ENCODE peak calls at places on chromosomes 4 and X, in nine cellular contexts. M is effector memory CD4-positive, alpha-beta T cell; X is cardiac fibroblast; F is kidney tubule cell; B is left ventricle myocardium superior; S is Kasumi-1; D is stimulated activated CD4-positive, alpha-beta T cell treated with anti-CD3 and anti-CD28 coated beads, Interleukin-12 subunit alpha, Interleukin-12 subunit beta, amount 100 ng/mL, for 24 hours; E is T-helper 2 cell treated with Interferon-gamma antibody and Interleukin-4, amounts not matched to agents 5 μg/mL and 100 μg/mL, for 36 hours; A is BE2C. O is an unnamed sample.

GRCh38 chr4:38943355-38943754 is 75.7 kb downstream of the FAM114A1 start:
- DNase-seq in E (no peak), B (peak; percentile 71), S (no peak), D (no peak), A (peak; percentile 76), F (no peak), X (peak; percentile 64), M (no peak), O (no peak)

GRCh38 chr4:122796801-122797404 is 29.7 kb upstream of the FGF2 start:
- DNase-seq in F (no peak), D (no peak), B (no peak), M (no peak), E (no peak), A (no peak), S (no peak), X (no peak), O (no peak)

GRCh38 chrX:10900585-10901289 is 210.4 kb upstream of the HCCS start:
- DNase-seq in A (no peak), S (no peak), M (no peak), E (no peak), D (no peak), B (no peak), F (peak; percentile 78), X (peak; percentile 46), O (no peak)

GRCh38 chrX:54708404-54708803 is 89.7 kb downstream of the ITIH6 start:
- DNase-seq in S (no peak), A (no peak), X (no peak), F (no peak), B (no peak), M (no peak), D (no peak), E (no peak), O (no peak)

GRCh38 chrX:3250946-3251345 is 95.5 kb downstream of the MXRA5 start:
- DNase-seq in X (peak; percentile 54), D (no peak), S (no peak), E (no peak), F (no peak), M (no peak), B (no peak), A (no peak), O (no peak)

GRCh38 chrX:153794897-153795816 is 689 bp downstream of the SSR4 start:
- DNase-seq in X (peak; percentile 10), E (no peak), M (no peak), S (no peak), D (no peak), A (no peak), F (peak; percentile 2), B (no peak), O (no peak)

GRCh38 chr4:118772149-118773081 is 63.5 kb downstream of the SEC24D start:
- DNase-seq in A (peak; percentile 30), F (peak; percentile 56), M (no peak), B (no peak), E (no peak), S (peak; percentile 74), X (peak; percentile 83), D (no peak), O (no peak)

GRCh38 chrX:99722094-99722493 is 688.0 kb downstream of the PCDH19 start:
- DNase-seq in X (no peak), S (no peak), F (no peak), E (no peak), B (no peak), M (no peak), D (no peak), A (no peak), O (no peak)

GRCh38 chr4:8303081-8303480 is 33.5 kb downstream of the HTRA3 start:
- DNase-seq in B (no peak), A (peak; percentile 2), M (no peak), X (no peak), D (no peak), E (no peak), F (no peak), S (no peak), O (no peak)

GRCh38 chrX:54030329-54030728 is 13.9 kb downstream of the PHF8 start:
- DNase-seq in A (no peak), B (no peak), M (no peak), X (no peak), D (no peak), S (no peak), E (no peak), F (no peak), O (no peak)

GRCh38 chr4:156672492-156672891 is 299.1 kb downstream of the PDGFC start:
- DNase-seq in D (no peak), M (no peak), E (no peak), F (no peak), S (no peak), A (no peak), B (no peak), X (peak; percentile 23), O (no peak)

GRCh38 chrX:81301877-81302276 is 100.0 kb downstream of the SH3BGRL start:
- DNase-seq in X (no peak), B (no peak), E (no peak), A (no peak), M (no peak), D (no peak), F (peak; percentile 13), S (no peak), O (no peak)

GRCh38 chrX:103310592-103311400 is at the start of gene BEX2:
- DNase-seq in M (peak; percentile 76), S (no peak), F (peak; percentile 72), A (peak; percentile 80), D (peak; percentile 74), E (peak; percentile 67), B (peak; percentile 41), X (peak; percentile 5), O (peak; percentile 58)

GRCh38 chrX:25015486-25016360 is at the start of gene ARX:
- DNase-seq in M (no peak), S (no peak), X (peak; percentile 47), F (peak; percentile 67), B (peak; percentile 60), D (no peak), A (peak; percentile 50), E (peak; percentile 15), O (peak; percentile 79)

GRCh38 chr4:186617921-186618320 is 62.6 kb upstream of the MTNR1A start:
- DNase-seq in A (no peak), X (no peak), E (no peak), D (no peak), F (no peak), B (no peak), S (no peak), M (no peak), O (no peak)

GRCh38 chr4:168509786-168510185 is 12.9 kb downstream of the PALLD start:
- DNase-seq in X (peak; percentile 64), B (no peak), A (no peak), F (peak; percentile 57), D (no peak), E (peak; percentile 64), S (peak; percentile 36), M (peak; percentile 7), O (no peak)

GRCh38 chr4:145511913-145512522 is 30.4 kb downstream of the SMAD1 start:
- DNase-seq in A (no peak), S (peak; percentile 42), D (no peak), B (no peak), M (no peak), F (peak; percentile 26), X (peak; percentile 48), E (no peak), O (no peak)

GRCh38 chrX:47264507-47265173 is 31.8 kb downstream of the USP11 start:
- DNase-seq in X (peak; percentile 37), S (no peak), A (no peak), D (no peak), F (peak; percentile 62), E (peak; percentile 20), M (no peak), B (no peak), O (no peak)

GRCh38 chr4:99848576-99848975 is 31.9 kb downstream of the DAPP1 start:
- DNase-seq in A (no peak), M (no peak), B (no peak), E (peak; percentile 53), F (no peak), X (no peak), D (no peak), S (no peak), O (no peak)

GRCh38 chrX:31483336-31483735 is 411.5 kb upstream of the FTHL17 start:
- DNase-seq in S (no peak), F (peak; percentile 9), A (no peak), D (no peak), B (no peak), M (no peak), E (no peak), X (peak; percentile 86), O (no peak)

GRCh38 chr4:152708361-152708760 is 28.6 kb upstream of the TMEM154 start:
- DNase-seq in S (no peak), F (no peak), E (no peak), X (no peak), M (no peak), D (no peak), B (no peak), A (no peak), O (no peak)